ENCODE peak calls at places on chromosomes 12 and 14, in seven cellular contexts. R is HCT116, K is GM23248, H is neural progenitor cell, F is GM23338, W is PC-3, J is SK-N-SH. Y is an unnamed sample.

GRCh38 chr12:89540586-89540985 is 14.7 kb upstream of the POC1B start:
- DNase-seq in R (no peak), K (no peak), H (no peak), F (no peak), W (no peak), J (no peak), Y (no peak)

GRCh38 chr12:40435251-40435650 is 210.5 kb downstream of the LRRK2 start:
- DNase-seq in R (no peak), K (no peak), H (no peak), F (no peak), W (no peak), J (no peak), Y (no peak)

GRCh38 chr14:93133476-93133875 is 17.8 kb upstream of the ITPK1 start:
- DNase-seq in R (no peak), K (peak; percentile 91), H (no peak), F (no peak), W (peak; percentile 66), J (no peak), Y (no peak)

GRCh38 chr12:56469007-56469930 is 891 bp downstream of the SPRYD4 start:
- DNase-seq in R (no peak), K (peak; percentile 35), H (no peak), F (no peak), W (peak; percentile 22), J (peak; percentile 59), Y (peak; percentile 26)

GRCh38 chr12:59164991-59165718 is 244.9 kb upstream of the LRIG3 start:
- DNase-seq in R (peak; percentile 16), K (peak; percentile 79), H (peak; percentile 66), F (peak; percentile 76), W (peak; percentile 64), J (peak; percentile 4), Y (peak; percentile 40)

GRCh38 chr12:129868566-129868965 is 35.3 kb downstream of the TMEM132D start:
- DNase-seq in R (no peak), K (no peak), H (no peak), F (no peak), W (no peak), J (no peak), Y (no peak)

GRCh38 chr12:57224973-57225679 is 4.4 kb upstream of the SHMT2 start:
- DNase-seq in R (no peak), K (peak; percentile 65), H (peak; percentile 81), F (peak; percentile 48), W (no peak), J (no peak), Y (peak; percentile 87)

GRCh38 chr14:93688239-93688666 is 100.0 kb downstream of the PRIMA1 start:
- DNase-seq in R (no peak), K (no peak), H (peak; percentile 94), F (peak; percentile 95), W (no peak), J (no peak), Y (no peak)

GRCh38 chr12:122133192-122133950 is 40.6 kb downstream of the IL31 start:
- DNase-seq in R (no peak), K (no peak), H (no peak), F (peak; percentile 73), W (no peak), J (no peak), Y (no peak)

GRCh38 chr12:67772276-67773169 is 124.0 kb downstream of the DYRK2 start:
- DNase-seq in R (no peak), K (peak; percentile 15), H (peak; percentile 76), F (peak; percentile 86), W (no peak), J (peak; percentile 65), Y (no peak)

GRCh38 chr12:50166776-50167025 is 468 bp downstream of the CERS5 start:
- DNase-seq in R (no peak), K (peak; percentile 74), H (no peak), F (no peak), W (no peak), J (no peak), Y (no peak)

GRCh38 chr14:91892918-91893527 is 25.7 kb upstream of the TC2N start:
- DNase-seq in R (peak; percentile 23), K (peak; percentile 20), H (peak; percentile 71), F (peak; percentile 83), W (peak; percentile 46), J (peak; percentile 58), Y (peak; percentile 48)

GRCh38 chr12:3216726-3217682 is 139.8 kb downstream of the TSPAN9 start:
- DNase-seq in R (peak; percentile 4), K (peak; percentile 91), H (no peak), F (no peak), W (peak; percentile 4), J (no peak), Y (no peak)

GRCh38 chr12:89524201-89525001 is at the start of gene GALNT4:
- DNase-seq in R (peak; percentile 62), K (peak; percentile 93), H (peak; percentile 90), F (peak; percentile 91), W (peak; percentile 90), J (peak; percentile 93), Y (peak; percentile 86)

GRCh38 chr12:7219599-7220243 is 30.2 kb downstream of the PEX5 start:
- DNase-seq in R (peak; percentile 75), K (peak; percentile 84), H (peak; percentile 90), F (peak; percentile 90), W (peak; percentile 74), J (peak; percentile 52), Y (peak; percentile 84)

GRCh38 chr12:126950266-126950665 is 1316.7 kb upstream of the TMEM132C start:
- DNase-seq in R (no peak), K (no peak), H (no peak), F (peak; percentile 17), W (no peak), J (no peak), Y (peak; percentile 46)

GRCh38 chr12:83434600-83434999 is 747.9 kb downstream of the TMTC2 start:
- DNase-seq in R (no peak), K (peak; percentile 2), H (no peak), F (no peak), W (peak; percentile 33), J (no peak), Y (no peak)

GRCh38 chr12:77953515-77953914 is 122.8 kb downstream of the NAV3 start:
- DNase-seq in R (no peak), K (no peak), H (no peak), F (peak; percentile 19), W (no peak), J (no peak), Y (no peak)

GRCh38 chr12:127677537-127678131 is 589.3 kb upstream of the TMEM132C start:
- DNase-seq in R (no peak), K (peak; percentile 84), H (peak; percentile 92), F (peak; percentile 88), W (peak; percentile 97), J (peak; percentile 66), Y (peak; percentile 57)

GRCh38 chr12:111182391-111182790 is 186.5 kb downstream of the PHETA1 start:
- DNase-seq in R (no peak), K (no peak), H (no peak), F (no peak), W (no peak), J (no peak), Y (no peak)

GRCh38 chr14:91253795-91254323 is 9.4 kb upstream of the GPR68 start:
- DNase-seq in R (no peak), K (no peak), H (no peak), F (no peak), W (no peak), J (no peak), Y (no peak)

GRCh38 chr14:50397461-50398196 is 948 bp upstream of the CDKL1 start:
- DNase-seq in R (no peak), K (peak; percentile 63), H (peak; percentile 2), F (peak; percentile 21), W (peak; percentile 68), J (peak; percentile 41), Y (no peak)

GRCh38 chr14:81980601-81981310 is 447.1 kb upstream of the SEL1L start:
- DNase-seq in R (no peak), K (no peak), H (no peak), F (no peak), W (no peak), J (no peak), Y (no peak)

GRCh38 chr12:93784339-93785086 is 107.3 kb downstream of the CRADD start:
- DNase-seq in R (peak; percentile 41), K (peak; percentile 61), H (peak; percentile 72), F (no peak), W (peak; percentile 79), J (peak; percentile 44), Y (no peak)
- H2AFZ ChIP-seq in R (no peak overlapping the region), K (peak overlapping the region; percentile 27), H (no peak overlapping the region), F (no peak overlapping the region), W (peak overlapping the region; percentile 31), J (no peak overlapping the region), Y (no peak overlapping the region)

GRCh38 chr12:5000658-5001390 is 42.9 kb upstream of the KCNA5 start:
- DNase-seq in R (no peak), K (no peak), H (peak; percentile 33), F (no peak), W (no peak), J (no peak), Y (no peak)

GRCh38 chr12:5000204-5000603 is 43.5 kb upstream of the KCNA5 start:
- DNase-seq in R (peak; percentile 16), K (no peak), H (no peak), F (no peak), W (no peak), J (no peak), Y (no peak)

GRCh38 chr12:4997939-4998338 is 45.7 kb upstream of the KCNA5 start:
- DNase-seq in R (no peak), K (peak; percentile 96), H (no peak), F (no peak), W (peak; percentile 59), J (no peak), Y (no peak)

GRCh38 chr12:5003025-5003666 is 40.5 kb upstream of the KCNA5 start:
- DNase-seq in R (peak; percentile 43), K (peak; percentile 81), H (peak; percentile 84), F (peak; percentile 87), W (peak; percentile 52), J (peak; percentile 57), Y (peak; percentile 63)
- TF ChIP-seq EZH2phosphoT487 in R (no peak), K (no peak), H (no peak), F (no peak), W (no peak), J (no peak), Y (no peak)

GRCh38 chr12:124578445-124578844 is 11.0 kb upstream of the NCOR2 start:
- DNase-seq in R (no peak), K (no peak), H (no peak), F (no peak), W (no peak), J (no peak), Y (no peak)
- H2AFZ ChIP-seq in R (no peak overlapping the region), K (no peak overlapping the region), H (no peak overlapping the region), F (no peak overlapping the region), W (no peak overlapping the region), J (no peak overlapping the region), Y (no peak overlapping the region)

GRCh38 chr12:562634-563033 is 100.6 kb downstream of the NINJ2 start:
- DNase-seq in R (no peak), K (no peak), H (no peak), F (no peak), W (no peak), J (no peak), Y (no peak)

GRCh38 chr12:563899-564298 is 99.3 kb downstream of the NINJ2 start:
- DNase-seq in R (no peak), K (no peak), H (no peak), F (no peak), W (no peak), J (no peak), Y (no peak)

GRCh38 chr12:563250-563781 is 99.9 kb downstream of the NINJ2 start:
- DNase-seq in R (no peak), K (no peak), H (no peak), F (no peak), W (no peak), J (no peak), Y (no peak)

GRCh38 chr12:565589-566105 is 97.6 kb downstream of the NINJ2 start:
- DNase-seq in R (no peak), K (no peak), H (no peak), F (no peak), W (no peak), J (no peak), Y (no peak)

GRCh38 chr12:565161-565560 is 98.1 kb downstream of the NINJ2 start:
- DNase-seq in R (no peak), K (no peak), H (no peak), F (no peak), W (no peak), J (no peak), Y (no peak)
- TF ChIP-seq EZH2phosphoT487 in R (no peak), K (no peak), H (no peak), F (no peak), W (no peak), J (no peak), Y (no peak)